ENCODE peak calls at places on chromosomes 5 and 9, in seven cellular contexts. G is GM12891; F is stimulated activated CD4-positive, alpha-beta T cell treated with anti-CD3 and anti-CD28 coated beads, Interleukin-1b, Interleukin-23, amount 100 ng/mL, for 24 hours; B is dermis microvascular lymphatic vessel endothelial cell; P is HTR-8/SVneo; Y is H9; O is psoas muscle. V is an unnamed sample.

GRCh38 chr9:113957778-113958430 is 81.8 kb downstream of the ZNF618 start:
- DNase-seq in G (no peak), F (no peak), B (peak), P (peak), Y (no peak), O (no peak), V (peak)

GRCh38 chr9:127974769-127975261 is 6.0 kb downstream of the EEIG1 start:
- DNase-seq in G (no peak), F (no peak), B (no peak), P (no peak), Y (peak), O (peak), V (no peak)

GRCh38 chr5:65809817-65810531 is 88.0 kb downstream of the NLN start:
- DNase-seq in G (no peak), F (no peak), B (no peak), P (no peak), Y (no peak), O (peak), V (peak)

GRCh38 chr5:81391-82021 is 10.5 kb upstream of the PLEKHG4B start:
- DNase-seq in G (no peak), F (no peak), B (no peak), P (no peak), Y (no peak), O (no peak), V (no peak)

GRCh38 chr5:135127604-135128240 is 93.7 kb upstream of the PITX1 start:
- DNase-seq in G (no peak), F (no peak), B (no peak), P (peak), Y (no peak), O (no peak), V (peak)

GRCh38 chr5:129724222-129724621 is 23.7 kb upstream of the MINAR2 start:
- DNase-seq in G (no peak), F (no peak), B (no peak), P (no peak), Y (no peak), O (no peak), V (no peak)

GRCh38 chr9:136143215-136144001 is 24.7 kb upstream of the TMEM250 start:
- DNase-seq in G (no peak), F (no peak), B (peak), P (no peak), Y (peak), O (no peak), V (peak)

GRCh38 chr9:86856259-86856658 is 91.0 kb downstream of the GAS1 start:
- DNase-seq in G (no peak), F (no peak), B (no peak), P (no peak), Y (peak), O (no peak), V (no peak)

GRCh38 chr9:131411719-131412681 is 18.1 kb downstream of the PRRC2B start:
- DNase-seq in G (no peak), F (no peak), B (no peak), P (no peak), Y (no peak), O (no peak), V (no peak)

GRCh38 chr5:181133610-181134231 is 2.8 kb upstream of the OR2V1 start:
- DNase-seq in G (no peak), F (no peak), B (peak), P (peak), Y (no peak), O (peak), V (peak)

GRCh38 chr5:62083247-62083646 is 222.8 kb upstream of the KIF2A start:
- DNase-seq in G (no peak), F (no peak), B (no peak), P (no peak), Y (no peak), O (no peak), V (no peak)

GRCh38 chr9:17986595-17986994 is 407.7 kb downstream of the SH3GL2 start:
- DNase-seq in G (no peak), F (no peak), B (no peak), P (no peak), Y (no peak), O (no peak), V (no peak)

GRCh38 chr9:106632621-106633020 is 230.3 kb upstream of the ZNF462 start:
- DNase-seq in G (no peak), F (no peak), B (no peak), P (no peak), Y (no peak), O (no peak), V (peak)

GRCh38 chr5:95644351-95645042 is 2.1 kb upstream of the RFESD start:
- DNase-seq in G (no peak), F (no peak), B (no peak), P (peak), Y (peak), O (no peak), V (peak)

GRCh38 chr5:35675392-35675791 is 57.7 kb downstream of the SPEF2 start:
- DNase-seq in G (no peak), F (no peak), B (no peak), P (no peak), Y (peak), O (no peak), V (no peak)